ENCODE peak calls at places on chromosome 12, in five cellular contexts. H is H1, K is H9, R is IMR-90, W is neuronal stem cell. A is an unnamed sample.

GRCh38 chr12:93819048-93819491 is 141.9 kb downstream of the CRADD start:
- DNase-seq in W (no peak), R (peak; percentile 88), H (no peak), K (no peak), A (no peak)

GRCh38 chr12:111024205-111024794 is 103.9 kb upstream of the MYL2 start:
- DNase-seq in W (peak; percentile 44), H (no peak), K (peak; percentile 78), R (peak; percentile 4), A (peak; percentile 61)

GRCh38 chr12:130026608-130027176 is 122.9 kb upstream of the TMEM132D start:
- DNase-seq in H (no peak), K (peak; percentile 67), R (no peak), W (no peak), A (peak; percentile 51)

GRCh38 chr12:67382206-67382871 is 113.2 kb downstream of the CAND1 start:
- DNase-seq in W (no peak), K (no peak), R (peak; percentile 21), H (no peak), A (no peak)

GRCh38 chr12:92431146-92431545 is 271.6 kb upstream of the PLEKHG7 start:
- DNase-seq in R (no peak), K (peak; percentile 45), H (no peak), W (no peak), A (peak; percentile 24)

GRCh38 chr12:19200261-19200660 is 70.7 kb downstream of the PLEKHA5 start:
- DNase-seq in K (no peak), W (no peak), H (no peak), R (peak; percentile 73), A (no peak)

GRCh38 chr12:30963709-30964564 is 37.4 kb downstream of the TSPAN11 start:
- DNase-seq in R (no peak), W (no peak), H (no peak), K (no peak), A (no peak)

GRCh38 chr12:107108995-107109508 is 15.7 kb upstream of the CRY1 start:
- DNase-seq in R (no peak), H (no peak), W (no peak), K (no peak), A (no peak)

GRCh38 chr12:80168936-80169335 is 69.6 kb downstream of the OTOGL start:
- DNase-seq in H (no peak), W (no peak), R (no peak), K (no peak), A (no peak)

GRCh38 chr12:116361404-116362223 is 84.1 kb upstream of the MED13L start:
- DNase-seq in R (no peak), W (no peak), K (no peak), H (no peak), A (no peak)

GRCh38 chr12:57157588-57158173 is 10.3 kb upstream of the LRP1-AS start:
- DNase-seq in R (no peak), H (no peak), W (no peak), K (no peak), A (no peak)

GRCh38 chr12:129564768-129565167 is 339.1 kb downstream of the TMEM132D start:
- DNase-seq in H (no peak), W (no peak), K (no peak), R (no peak), A (no peak)

GRCh38 chr12:11839093-11839641 is 189.7 kb downstream of the ETV6 start:
- DNase-seq in H (no peak), W (no peak), R (peak; percentile 61), K (no peak), A (peak; percentile 46)

GRCh38 chr12:116196752-116197718 is 80.5 kb downstream of the MED13L start:
- DNase-seq in R (no peak), K (no peak), W (no peak), H (no peak), A (no peak)

GRCh38 chr12:117047810-117048584 is 51.2 kb downstream of the TESC start:
- DNase-seq in K (no peak), H (no peak), R (peak; percentile 61), W (no peak), A (peak; percentile 57)

GRCh38 chr12:68175566-68176033 is 16.1 kb upstream of the IFNG start:
- DNase-seq in K (no peak), R (no peak), H (no peak), W (no peak), A (peak; percentile 39)

GRCh38 chr12:95169368-95169767 is 47.9 kb downstream of the FGD6 start:
- DNase-seq in W (no peak), K (no peak), R (peak; percentile 92), H (no peak), A (peak; percentile 54)

GRCh38 chr12:110269622-110270124 is 11.4 kb upstream of the ATP2A2 start:
- DNase-seq in W (no peak), K (peak; percentile 68), H (no peak), R (peak; percentile 84), A (peak; percentile 91)

GRCh38 chr12:47527816-47528215 is 178.0 kb downstream of the RPAP3 start:
- DNase-seq in K (no peak), W (no peak), H (no peak), R (peak; percentile 30), A (no peak)

GRCh38 chr12:94284046-94284445 is 135.7 kb downstream of the PLXNC1 start:
- DNase-seq in H (no peak), K (no peak), R (no peak), W (no peak), A (no peak)

GRCh38 chr12:45577844-45578399 is 151.6 kb upstream of the ARID2 start:
- DNase-seq in K (no peak), H (no peak), W (no peak), R (no peak), A (no peak)

GRCh38 chr12:41032386-41032785 is 155.7 kb upstream of the PDZRN4 start:
- DNase-seq in W (no peak), K (no peak), H (no peak), R (no peak), A (no peak)

GRCh38 chr12:41034686-41035085 is 153.4 kb upstream of the PDZRN4 start:
- DNase-seq in K (no peak), H (no peak), W (no peak), R (peak; percentile 16), A (no peak)
- H2BK5ac ChIP-seq in K (no peak overlapping the region), H (no peak overlapping the region), W (no peak overlapping the region), R (no peak overlapping the region), A (no peak overlapping the region)

GRCh38 chr12:1614360-1614759 is 14.7 kb upstream of the WNT5B start:
- DNase-seq in R (no peak), W (no peak), K (no peak), H (no peak), A (no peak)

GRCh38 chr12:1610072-1610643 is 15.8 kb upstream of the FBXL14 start:
- DNase-seq in K (no peak), H (no peak), R (no peak), W (no peak), A (no peak)

GRCh38 chr12:1613860-1614259 is 15.2 kb upstream of the WNT5B start:
- DNase-seq in R (no peak), H (no peak), K (no peak), W (no peak), A (peak; percentile 29)

GRCh38 chr12:1612196-1612595 is 16.8 kb upstream of the WNT5B start:
- DNase-seq in K (no peak), W (no peak), R (no peak), H (no peak), A (no peak)

GRCh38 chr12:1611775-1612174 is 17.3 kb upstream of the WNT5B start:
- DNase-seq in R (peak; percentile 95), K (no peak), H (no peak), W (no peak), A (no peak)
- H3K4me2 ChIP-seq in R (peak overlapping the region; percentile 75), K (no peak overlapping the region), H (no peak overlapping the region), W (no peak overlapping the region), A (no peak overlapping the region)

DNA sequence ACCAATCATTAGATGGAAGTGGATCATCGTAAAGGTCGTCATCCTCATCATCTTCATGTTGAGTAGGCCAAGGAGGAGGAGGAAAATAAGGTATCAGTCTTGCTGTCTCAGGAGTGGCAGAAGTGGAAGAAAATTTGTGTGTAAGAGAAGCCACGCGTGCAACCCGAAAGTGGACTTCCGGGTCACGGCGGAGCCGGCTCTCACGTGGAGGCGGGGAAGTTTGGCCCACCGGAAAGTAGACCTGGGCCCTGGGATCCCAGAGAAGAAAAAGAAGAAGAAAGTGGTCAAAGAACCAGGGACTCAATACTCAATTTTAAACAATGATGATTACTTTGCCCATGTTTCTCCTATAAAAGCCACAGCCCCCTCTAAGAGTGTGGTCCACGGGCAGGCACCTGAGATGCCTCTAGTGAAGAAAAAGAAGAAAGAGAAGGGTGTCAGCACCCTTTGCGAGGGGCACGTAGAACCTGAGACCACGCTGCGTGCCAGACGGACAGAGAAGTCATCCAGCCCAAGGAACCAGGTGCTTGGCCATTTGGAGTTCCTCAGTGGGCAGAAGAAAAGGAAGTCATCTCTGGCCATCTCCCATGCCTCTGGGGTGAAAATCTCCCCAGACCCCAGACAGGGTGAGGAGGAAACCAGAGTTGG is 365.8 kb downstream of the BCAT1 start:
- DNase-seq in W (no peak), H (no peak), R (no peak), K (no peak), A (no peak)
- H2BK15ac ChIP-seq in W (no peak overlapping the region), H (no peak overlapping the region), R (no peak overlapping the region), K (no peak overlapping the region), A (no peak overlapping the region)

DNA sequence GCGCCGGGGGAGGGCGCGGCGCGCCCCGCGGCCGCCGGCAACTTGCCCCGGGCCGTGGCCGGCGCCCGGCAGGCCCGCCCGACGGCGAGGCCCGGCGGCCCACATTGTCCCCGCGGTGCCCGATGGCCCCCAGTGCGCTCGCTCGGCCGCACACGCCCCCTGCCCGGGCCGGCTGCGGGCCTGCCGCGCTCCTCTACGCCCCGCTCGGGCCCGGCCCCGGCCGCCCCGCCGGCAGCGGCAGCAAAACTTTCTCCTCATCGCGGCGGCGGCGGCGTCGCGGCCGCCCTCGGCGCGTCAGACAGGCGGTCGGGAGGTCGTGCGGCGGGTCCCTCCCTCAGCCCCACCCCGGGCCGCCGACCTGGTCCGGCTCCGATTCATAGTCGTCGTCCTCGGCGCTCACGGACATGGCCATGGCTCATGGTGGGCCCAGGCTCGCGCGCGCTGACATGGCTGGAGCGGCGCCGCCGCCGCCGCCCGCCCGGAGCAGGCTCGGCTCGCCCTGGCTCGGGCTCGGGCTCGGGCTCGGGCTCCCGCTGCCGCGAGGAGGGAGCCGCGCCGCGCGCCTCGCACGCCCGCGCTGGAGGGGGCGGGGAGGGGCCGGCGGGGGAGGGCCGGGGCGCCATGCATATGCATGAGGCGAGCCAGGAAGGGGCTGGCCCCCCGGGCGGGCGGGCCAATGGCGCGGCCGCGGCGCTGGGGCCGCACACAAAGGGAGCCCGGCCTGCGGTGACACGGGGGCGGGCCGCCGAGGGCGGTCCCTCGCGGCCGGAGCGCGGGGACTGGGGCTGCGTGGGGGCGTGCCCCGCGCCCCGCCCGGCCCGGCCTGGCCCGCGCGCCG is 67.1 kb downstream of the RNF34 start:
- DNase-seq in K (peak; percentile 92), W (peak; percentile 88), H (peak; percentile 41), R (peak; percentile 82), A (peak; percentile 91)
- H2BK5ac ChIP-seq in K (no peak overlapping the region), W (no peak overlapping the region), H (no peak overlapping the region), R (peak overlapping the region; percentile 73), A (no peak overlapping the region)

GRCh38 chr12:76882367-76882766 is 3.5 kb upstream of the CSRP2 start:
- DNase-seq in K (no peak), W (no peak), H (no peak), R (no peak), A (no peak)
- H3K4me2 ChIP-seq in K (no peak overlapping the region), W (no peak overlapping the region), H (no peak overlapping the region), R (no peak overlapping the region), A (no peak overlapping the region)

GRCh38 chr12:29145372-29146170 is 3.5 kb upstream of the FAR2 start:
- DNase-seq in R (no peak), K (peak; percentile 63), W (no peak), H (no peak), A (no peak)
- H2BK15ac ChIP-seq in R (no peak overlapping the region), K (no peak overlapping the region), W (no peak overlapping the region), H (peak overlapping the region; percentile 40), A (no peak overlapping the region)